ENCODE peak calls at places on chromosomes 4 and X, in five cellular contexts. L is K562, D is H1, Y is HCT116, Q is SK-N-SH. O is an unnamed sample.

GRCh38 chrX:47133493-47133892 is 11.0 kb downstream of the NDUFB11 start:
- DNase-seq in L (no peak), D (no peak), Q (no peak), Y (no peak), O (no peak)

GRCh38 chr4:147633643-147634042 is 16.4 kb downstream of the TMEM184C start:
- DNase-seq in Y (no peak), L (no peak), D (no peak), Q (no peak), O (no peak)

GRCh38 chr4:184746532-184746870 is 12.6 kb upstream of the CENPU start:
- DNase-seq in Q (no peak), D (no peak), L (no peak), Y (no peak), O (no peak)

GRCh38 chr4:89681219-89681618 is 155.7 kb downstream of the SNCA start:
- DNase-seq in Y (peak), D (peak), Q (no peak), L (no peak), O (no peak)

GRCh38 chr4:154491341-154491679 is 289 bp downstream of the DCHS2 start:
- DNase-seq in Y (no peak), D (no peak), L (no peak), Q (peak), O (peak)

GRCh38 chr4:2830632-2831610 is 12.7 kb upstream of the ADD1 start:
- DNase-seq in Y (no peak), L (no peak), D (no peak), Q (peak), O (no peak)

GRCh38 chrX:44572340-44572938 is 29.8 kb upstream of the FUNDC1 start:
- DNase-seq in Q (no peak), Y (no peak), L (no peak), D (no peak), O (no peak)

GRCh38 chr4:7844247-7844991 is 95.2 kb downstream of the AFAP1 start:
- DNase-seq in L (peak), D (peak), Y (peak), Q (peak), O (peak)

GRCh38 chr4:32094987-32095386 is 1374.8 kb downstream of the PCDH7 start:
- DNase-seq in Q (no peak), Y (no peak), D (no peak), L (no peak), O (no peak)

GRCh38 chrX:153934473-153935325 is at the start of gene NAA10:
- DNase-seq in L (peak), Q (peak), Y (no peak), D (no peak), O (no peak)

GRCh38 chrX:85052636-85053343 is 49.1 kb downstream of the APOOL start:
- DNase-seq in Q (no peak), D (no peak), Y (peak), L (no peak), O (peak)

GRCh38 chrX:20517565-20517964 is 250.9 kb upstream of the RPS6KA3 start:
- DNase-seq in D (no peak), Y (no peak), Q (no peak), L (no peak), O (no peak)

GRCh38 chrX:10989386-10989785 is 121.7 kb upstream of the HCCS start:
- DNase-seq in D (no peak), Y (no peak), L (no peak), Q (no peak), O (peak)

GRCh38 chr4:41454393-41454792 is 83.6 kb upstream of the LIMCH1 start:
- DNase-seq in D (no peak), Q (no peak), Y (no peak), L (no peak), O (no peak)

GRCh38 chrX:39725928-39726619 is 371.7 kb downstream of the BCOR start:
- DNase-seq in Y (no peak), L (no peak), Q (peak), D (no peak), O (no peak)

GRCh38 chr4:95867919-95868318 is 28.0 kb downstream of the PDHA2 start:
- DNase-seq in D (no peak), Q (no peak), Y (peak), L (no peak), O (no peak)

GRCh38 chrX:31294475-31294874 is 222.6 kb upstream of the FTHL17 start:
- DNase-seq in L (no peak), Y (no peak), Q (no peak), D (no peak), O (no peak)

GRCh38 chrX:97330150-97330549 is 446.4 kb downstream of the RPA4 start:
- DNase-seq in L (no peak), Q (no peak), D (no peak), Y (no peak), O (no peak)

GRCh38 chrX:13676885-13677284 is 12.0 kb upstream of the RAB9A start:
- DNase-seq in Y (no peak), L (no peak), D (no peak), Q (no peak), O (no peak)

GRCh38 chrX:106997611-106998010 is 2.4 kb downstream of the MORC4 start:
- DNase-seq in L (no peak), Y (no peak), Q (no peak), D (no peak), O (no peak)

GRCh38 chrX:18146954-18147353 is 73.7 kb downstream of the BEND2 start:
- DNase-seq in D (no peak), L (peak), Q (no peak), Y (no peak), O (no peak)

GRCh38 chrX:2788980-2789379 is 37.1 kb downstream of the XG start:
- DNase-seq in D (no peak), Y (no peak), Q (no peak), L (no peak), O (no peak)

GRCh38 chrX:53421772-53422090 is 723 bp downstream of the SMC1A start:
- DNase-seq in Y (no peak), L (no peak), Q (no peak), D (no peak), O (no peak)

GRCh38 chr4:112234952-112235609 is 3.5 kb downstream of the AP1AR start:
- DNase-seq in D (no peak), Q (peak), Y (peak), L (peak), O (peak)

GRCh38 chr4:54937501-54937900 is 187.9 kb downstream of the KDR start:
- DNase-seq in Y (no peak), L (no peak), D (no peak), Q (no peak), O (no peak)
- TF ChIP-seq YY1 in Y (no peak), L (no peak), D (no peak), Q (no peak), O (no peak)

DNA sequence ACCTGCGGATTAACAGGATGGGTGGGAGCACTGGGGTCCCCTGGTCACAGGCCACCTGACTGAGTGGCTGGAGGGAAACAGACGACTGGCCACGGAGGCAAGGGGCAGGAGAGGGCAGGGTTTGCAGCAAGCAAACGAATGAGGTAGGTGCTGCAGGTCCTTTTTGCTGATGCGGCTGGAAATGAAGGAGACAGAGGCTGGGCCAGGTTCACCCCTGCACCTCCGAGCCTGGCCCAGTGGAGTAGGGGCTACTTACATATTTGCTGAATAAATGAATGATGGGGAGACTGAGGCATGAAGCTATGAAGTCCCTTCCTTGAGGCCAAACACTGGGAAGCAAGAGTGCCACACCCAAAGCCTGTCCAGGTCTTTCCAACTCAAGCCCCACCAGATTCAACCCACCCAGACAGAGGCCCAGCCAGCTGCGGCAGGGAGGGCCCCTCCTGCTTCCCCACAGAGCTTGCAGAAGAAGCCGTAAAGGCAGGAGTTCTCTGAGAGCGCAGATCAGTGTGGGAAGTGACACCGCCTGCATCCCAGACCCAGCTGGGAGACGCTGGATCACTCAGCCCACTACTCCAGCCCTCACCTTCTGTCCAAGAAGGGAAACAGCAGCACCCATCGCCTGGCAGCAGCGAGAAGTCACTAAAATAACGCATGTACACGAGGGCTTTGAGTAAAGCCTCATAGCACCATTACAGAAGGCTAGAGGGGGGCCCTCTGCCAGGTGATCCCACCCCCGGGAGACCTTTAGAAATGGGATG is 36.1 kb upstream of the C4orf50 start:
- DNase-seq in L (no peak), Y (no peak), Q (no peak), D (no peak), O (no peak)
- H3K9ac ChIP-seq in L (no peak), Y (no peak), Q (no peak), D (no peak), O (no peak)

GRCh38 chr4:120071192-120071795 is 4.6 kb upstream of the MAD2L1 start:
- DNase-seq in D (no peak), L (peak), Q (peak), Y (peak), O (peak)
- TF ChIP-seq YY1 in D (no peak), L (no peak), Q (no peak), Y (no peak), O (no peak)

GRCh38 chrX:108736509-108737479 is at the start of gene IRS4:
- DNase-seq in L (no peak), Y (no peak), D (peak), Q (peak), O (peak)

GRCh38 chrX:108734426-108734825 is 1.9 kb downstream of the IRS4 start:
- DNase-seq in D (no peak), Y (no peak), Q (peak), L (no peak), O (no peak)

GRCh38 chrX:108737754-108738153 is 1.4 kb upstream of the IRS4 start:
- DNase-seq in Y (no peak), D (no peak), Q (no peak), L (no peak), O (no peak)

GRCh38 chrX:108735087-108735679 is 1.2 kb downstream of the IRS4 start:
- DNase-seq in L (no peak), D (no peak), Q (peak), Y (no peak), O (no peak)

DNA sequence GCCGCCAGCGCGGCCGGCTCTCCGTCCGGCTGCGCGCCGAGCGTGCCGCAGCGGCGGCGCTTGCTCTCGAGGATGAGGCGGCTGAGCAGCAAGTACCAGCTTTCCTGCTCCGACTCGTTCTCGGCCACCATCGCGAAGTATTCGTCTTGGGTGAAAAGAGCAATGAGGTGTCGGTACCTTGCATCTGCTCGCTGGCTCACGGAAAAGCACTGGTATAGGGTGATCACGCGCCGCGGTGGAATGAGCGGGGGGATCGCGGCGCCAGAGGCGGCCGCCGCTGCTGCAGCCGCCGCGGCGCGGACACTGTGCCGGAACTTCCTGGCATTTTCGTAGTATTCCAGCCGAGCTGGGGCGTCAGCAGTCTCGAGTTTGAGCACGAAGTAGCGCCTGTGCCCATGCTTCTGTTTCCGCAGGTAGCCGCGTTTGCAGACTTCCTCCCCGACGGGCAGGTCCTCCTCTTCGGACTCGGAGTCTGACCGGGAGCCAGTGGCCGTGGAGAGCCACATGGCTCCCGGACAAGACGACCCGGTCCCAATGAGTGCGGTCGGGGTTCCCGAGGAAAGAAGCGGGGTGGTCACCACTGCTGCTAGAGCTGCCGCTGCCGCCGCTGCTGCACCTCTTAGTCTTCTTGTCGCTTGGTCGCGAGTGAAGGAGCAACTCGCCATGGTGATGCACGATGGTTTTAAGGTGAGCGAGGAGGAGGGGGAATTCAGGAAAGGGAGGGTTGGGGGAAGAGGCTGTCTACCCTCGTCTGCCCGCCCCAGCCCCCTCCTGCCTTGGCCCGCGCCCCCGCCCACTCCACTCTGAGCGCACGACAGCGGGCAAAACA is 469 bp downstream of the IRS4 start:
- DNase-seq in D (no peak), L (no peak), Y (no peak), Q (peak), O (no peak)
- H3K9ac ChIP-seq in D (peak), L (no peak), Y (no peak), Q (no peak), O (peak)

GRCh38 chr4:687975-688694 is 816 bp downstream of the SLC49A3 start:
- DNase-seq in D (no peak), Y (no peak), Q (no peak), L (no peak), O (no peak)

GRCh38 chr4:685681-686218 is 3.2 kb downstream of the SLC49A3 start:
- DNase-seq in L (no peak), D (no peak), Q (no peak), Y (no peak), O (no peak)

GRCh38 chr4:686371-687040 is 2.4 kb downstream of the SLC49A3 start:
- DNase-seq in D (no peak), Y (no peak), L (no peak), Q (no peak), O (no peak)

GRCh38 chr4:688695-689497 is at the start of gene SLC49A3:
- DNase-seq in L (no peak), Y (no peak), Q (no peak), D (no peak), O (no peak)

DNA sequence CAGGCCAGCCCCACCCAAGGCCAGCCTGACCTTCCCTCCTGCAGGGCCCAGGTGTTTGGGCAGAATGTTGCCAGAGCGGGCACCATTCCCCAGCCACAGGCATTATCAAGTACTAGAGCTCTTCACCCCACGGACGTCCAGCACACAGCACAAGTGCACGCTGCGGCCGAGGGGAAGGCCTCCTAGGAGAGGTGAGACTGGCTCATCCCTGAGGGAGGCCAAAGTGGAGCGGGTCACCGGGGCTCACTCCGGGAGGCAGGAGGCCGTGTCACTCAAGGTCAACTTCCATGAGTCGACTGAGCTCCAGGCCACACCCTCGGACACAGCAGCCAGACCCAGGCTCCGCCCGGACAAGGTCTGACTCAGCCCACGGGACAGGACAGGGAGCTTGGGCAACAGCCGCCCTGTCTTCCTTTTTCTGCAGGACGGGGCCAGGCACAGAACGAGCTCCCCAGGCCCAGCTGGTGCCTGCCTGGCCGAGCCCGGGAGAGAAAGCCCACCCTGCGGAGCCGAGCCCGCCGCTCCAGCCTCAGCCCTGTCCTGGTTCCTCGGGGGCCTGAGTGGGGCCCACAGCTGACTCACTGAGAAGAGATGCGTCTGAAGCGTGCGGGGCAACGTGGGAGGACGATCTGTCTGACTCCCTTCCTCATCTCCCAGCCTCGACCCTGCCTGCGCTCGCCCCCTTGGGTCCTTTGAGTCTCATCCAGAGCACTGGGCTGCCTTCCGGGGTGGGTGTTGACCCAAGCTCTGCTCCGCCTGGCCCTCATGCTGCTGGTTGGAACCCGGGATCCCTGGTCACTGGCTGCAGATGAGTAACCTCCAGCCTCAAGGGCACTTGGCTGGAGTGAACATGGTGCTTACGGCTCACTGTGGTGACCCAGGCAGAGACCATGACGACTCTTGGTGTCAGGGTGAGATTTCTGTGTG is 1.6 kb downstream of the SLC49A3 start:
- DNase-seq in Y (peak), Q (peak), D (no peak), L (peak), O (no peak)
- TF ChIP-seq YY1 in Y (no peak), Q (no peak), D (no peak), L (no peak), O (no peak)

DNA sequence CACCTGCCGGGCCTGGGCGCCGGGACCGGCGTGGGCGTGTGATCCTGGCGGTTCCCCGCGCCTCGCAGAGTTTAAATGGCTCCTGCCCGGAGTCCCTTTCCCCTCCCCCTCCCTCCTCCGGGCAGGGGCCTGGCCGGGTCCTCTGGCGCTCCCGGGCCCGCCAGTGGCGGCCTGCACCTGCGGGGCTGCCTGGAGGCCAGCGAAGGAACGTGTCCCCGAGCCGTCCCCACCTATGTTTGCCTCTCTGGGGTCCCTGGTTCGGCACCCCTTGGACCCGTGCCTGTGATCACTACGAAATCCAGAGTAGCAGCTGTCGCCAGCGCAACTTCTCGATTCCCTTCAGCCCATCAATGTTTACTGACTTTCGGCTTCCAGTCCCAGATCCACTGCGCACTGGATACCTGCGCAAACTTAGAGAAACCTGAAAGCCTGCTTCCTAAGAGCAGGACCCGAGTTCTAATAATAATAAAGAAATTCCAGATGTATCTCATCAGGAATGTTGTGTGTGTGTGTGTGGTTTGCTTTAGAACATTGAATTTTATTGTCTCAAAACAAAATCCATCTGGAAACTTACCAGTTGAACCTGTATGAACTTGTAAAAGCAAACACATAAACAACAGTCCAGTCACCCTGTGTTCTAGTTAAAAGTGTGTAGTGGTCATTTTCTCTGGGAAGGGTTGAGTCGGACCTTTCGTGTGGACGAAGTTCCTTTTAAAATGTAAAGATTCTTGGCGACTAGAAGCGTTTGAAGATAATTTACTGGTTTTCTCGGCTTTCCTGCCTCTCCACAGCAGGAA is 808 bp downstream of the SHROOM2 start:
- DNase-seq in L (no peak), D (no peak), Q (peak), Y (no peak), O (no peak)
- H3K9ac ChIP-seq in L (no peak), D (peak), Q (no peak), Y (peak), O (peak)